ENCODE peak calls at places on chromosomes 11 and 22, in four cellular contexts. One of them, this sample, is unnamed.

GRCh38 chr22:45101828-45102227 is 61.9 kb upstream of the NUP50 start:
- DNase-seq in H9: peak; percentile 85
- DNase-seq in mesenchymal stem cell: peak; percentile 56
- DNase-seq in H1: no peak
- DNase-seq in this sample: no peak

GRCh38 chr22:42743501-42743991 is 22.9 kb upstream of the A4GALT start:
- DNase-seq in H9: no peak
- DNase-seq in mesenchymal stem cell: peak; percentile 73
- DNase-seq in H1: no peak
- DNase-seq in this sample: no peak

GRCh38 chr11:30424336-30424735 is 101.4 kb downstream of the ARL14EP start:
- DNase-seq in H9: no peak
- DNase-seq in mesenchymal stem cell: no peak
- DNase-seq in H1: no peak
- DNase-seq in this sample: no peak

GRCh38 chr22:30885591-30885990 is 83.0 kb downstream of the MORC2 start:
- DNase-seq in H9: no peak
- DNase-seq in mesenchymal stem cell: no peak
- DNase-seq in H1: no peak
- DNase-seq in this sample: no peak

GRCh38 chr11:94199367-94200130 is 70.9 kb downstream of the PANX1 start:
- DNase-seq in H9: no peak
- DNase-seq in mesenchymal stem cell: no peak
- DNase-seq in H1: no peak
- DNase-seq in this sample: no peak

GRCh38 chr11:45409587-45409986 is 123.4 kb upstream of the SYT13 start:
- DNase-seq in H9: no peak
- DNase-seq in mesenchymal stem cell: peak; percentile 47
- DNase-seq in H1: no peak
- DNase-seq in this sample: no peak

GRCh38 chr22:46614070-46614931 is 5.9 kb upstream of the GRAMD4 start:
- DNase-seq in H9: no peak
- DNase-seq in mesenchymal stem cell: no peak
- DNase-seq in H1: no peak
- DNase-seq in this sample: no peak

GRCh38 chr22:44200855-44201550 is 20.3 kb downstream of the PARVG start:
- DNase-seq in H9: no peak
- DNase-seq in mesenchymal stem cell: no peak
- DNase-seq in H1: no peak
- DNase-seq in this sample: no peak

GRCh38 chr22:38312261-38312800 is 4.9 kb downstream of the CSNK1E start:
- DNase-seq in H9: no peak
- DNase-seq in mesenchymal stem cell: peak; percentile 43
- DNase-seq in H1: no peak
- DNase-seq in this sample: no peak

GRCh38 chr11:90558328-90558865 is 335.5 kb upstream of the CHORDC1 start:
- DNase-seq in H9: no peak
- DNase-seq in mesenchymal stem cell: no peak
- DNase-seq in H1: no peak
- DNase-seq in this sample: no peak

GRCh38 chr11:66081505-66081904 is 11.4 kb downstream of the PACS1 start:
- DNase-seq in H9: no peak
- DNase-seq in mesenchymal stem cell: peak; percentile 42
- DNase-seq in H1: no peak
- DNase-seq in this sample: no peak

GRCh38 chr11:128776088-128776433 is 82.2 kb downstream of the FLI1 start:
- DNase-seq in H9: no peak
- DNase-seq in mesenchymal stem cell: no peak
- DNase-seq in H1: no peak
- DNase-seq in this sample: no peak

GRCh38 chr11:3786781-3787428 is 10.4 kb downstream of the NUP98 start:
- DNase-seq in H9: no peak
- DNase-seq in mesenchymal stem cell: peak; percentile 16
- DNase-seq in H1: no peak
- DNase-seq in this sample: no peak

GRCh38 chr11:34052036-34052607 is 591 bp downstream of the CAPRIN1 start:
- DNase-seq in H9: peak; percentile 88
- DNase-seq in mesenchymal stem cell: peak; percentile 86
- DNase-seq in H1: peak; percentile 91
- DNase-seq in this sample: peak; percentile 88

GRCh38 chr11:36743039-36743438 is 145.0 kb upstream of the RAG2 start:
- DNase-seq in H9: no peak
- DNase-seq in mesenchymal stem cell: no peak
- DNase-seq in H1: no peak
- DNase-seq in this sample: no peak

GRCh38 chr11:114607753-114608459 is 12.3 kb upstream of the NXPE4 start:
- DNase-seq in H9: no peak
- DNase-seq in mesenchymal stem cell: no peak
- DNase-seq in H1: no peak
- DNase-seq in this sample: no peak

GRCh38 chr11:3865388-3866193 is 10.1 kb downstream of the STIM1 start:
- DNase-seq in H9: no peak
- DNase-seq in mesenchymal stem cell: peak; percentile 63
- DNase-seq in H1: no peak
- DNase-seq in this sample: no peak

GRCh38 chr11:65793144-65793581 is 6.3 kb downstream of the OVOL1 start:
- DNase-seq in H9: no peak
- DNase-seq in mesenchymal stem cell: no peak
- DNase-seq in H1: no peak
- DNase-seq in this sample: no peak

GRCh38 chr11:17894929-17895658 is 117.8 kb downstream of the SERGEF start:
- DNase-seq in H9: no peak
- DNase-seq in mesenchymal stem cell: peak; percentile 5
- DNase-seq in H1: no peak
- DNase-seq in this sample: no peak

GRCh38 chr11:3857628-3858027 is 2.2 kb downstream of the STIM1 start:
- DNase-seq in H9: no peak
- DNase-seq in mesenchymal stem cell: no peak
- DNase-seq in H1: no peak
- DNase-seq in this sample: no peak

GRCh38 chr11:13891911-13892310 is 70.6 kb upstream of the SPON1 start:
- DNase-seq in H9: no peak
- DNase-seq in mesenchymal stem cell: no peak
- DNase-seq in H1: no peak
- DNase-seq in this sample: no peak

GRCh38 chr22:49632199-49633009 is 195.3 kb downstream of the BRD1 start:
- DNase-seq in H9: peak; percentile 80
- DNase-seq in mesenchymal stem cell: peak; percentile 38
- DNase-seq in H1: peak; percentile 84
- DNase-seq in this sample: peak; percentile 74

GRCh38 chr11:62611705-62612365 is 740 bp downstream of the EML3 start:
- DNase-seq in H9: peak; percentile 60
- DNase-seq in mesenchymal stem cell: peak; percentile 71
- DNase-seq in H1: peak; percentile 56
- DNase-seq in this sample: no peak

GRCh38 chr11:96134622-96135021 is 208.4 kb downstream of the MAML2 start:
- DNase-seq in H9: no peak
- DNase-seq in mesenchymal stem cell: peak; percentile 89
- DNase-seq in H1: no peak
- DNase-seq in this sample: no peak

GRCh38 chr22:26550498-26551033 is 38.3 kb upstream of the TFIP11 start:
- DNase-seq in H9: no peak
- DNase-seq in mesenchymal stem cell: peak; percentile 87
- DNase-seq in H1: no peak
- DNase-seq in this sample: no peak

GRCh38 chr11:106384429-106384828 is 307.0 kb downstream of the AASDHPPT start:
- DNase-seq in H9: no peak
- DNase-seq in mesenchymal stem cell: no peak
- DNase-seq in H1: no peak
- DNase-seq in this sample: no peak

GRCh38 chr11:74090701-74091100 is 80.1 kb downstream of the C2CD3 start:
- DNase-seq in H9: no peak
- DNase-seq in mesenchymal stem cell: peak; percentile 29
- DNase-seq in H1: no peak
- DNase-seq in this sample: no peak

GRCh38 chr11:8658210-8658968 is 24.1 kb downstream of the TRIM66 start:
- DNase-seq in H9: no peak
- DNase-seq in mesenchymal stem cell: no peak
- DNase-seq in H1: no peak
- DNase-seq in this sample: no peak

GRCh38 chr11:70603756-70604211 is 205.5 kb downstream of the CTTN start:
- DNase-seq in H9: no peak
- DNase-seq in mesenchymal stem cell: no peak
- DNase-seq in H1: no peak
- DNase-seq in this sample: no peak

GRCh38 chr11:93738647-93739081 is 2.6 kb downstream of the TAF1D start:
- DNase-seq in H9: no peak
- DNase-seq in mesenchymal stem cell: peak; percentile 41
- DNase-seq in H1: no peak
- DNase-seq in this sample: no peak

GRCh38 chr11:58898106-58898505 is 41.2 kb upstream of the GLYATL1 start:
- DNase-seq in H9: no peak
- DNase-seq in mesenchymal stem cell: no peak
- DNase-seq in H1: no peak
- DNase-seq in this sample: no peak

GRCh38 chr11:60978546-60979380 is 7.3 kb downstream of the CD6 start:
- DNase-seq in H9: no peak
- DNase-seq in mesenchymal stem cell: no peak
- DNase-seq in H1: no peak
- DNase-seq in this sample: no peak

GRCh38 chr11:33452806-33453205 is 195.6 kb downstream of the HIPK3 start:
- DNase-seq in H9: no peak
- DNase-seq in mesenchymal stem cell: peak; percentile 77
- DNase-seq in H1: no peak
- DNase-seq in this sample: no peak

GRCh38 chr11:11981840-11982239 is 26.6 kb downstream of the DKK3 start:
- DNase-seq in H9: no peak
- DNase-seq in mesenchymal stem cell: no peak
- DNase-seq in H1: no peak
- DNase-seq in this sample: no peak

GRCh38 chr11:6638437-6638836 is 17.2 kb downstream of the DCHS1 start:
- DNase-seq in H9: no peak
- DNase-seq in mesenchymal stem cell: no peak
- DNase-seq in H1: no peak
- DNase-seq in this sample: no peak

GRCh38 chr11:14148653-14149273 is 186.2 kb downstream of the SPON1 start:
- DNase-seq in H9: no peak
- DNase-seq in mesenchymal stem cell: peak; percentile 36
- DNase-seq in H1: no peak
- DNase-seq in this sample: no peak

GRCh38 chr22:25668437-25668836 is 73.6 kb upstream of the MYO18B start:
- DNase-seq in H9: no peak
- DNase-seq in mesenchymal stem cell: no peak
- DNase-seq in H1: no peak
- DNase-seq in this sample: no peak

DNA sequence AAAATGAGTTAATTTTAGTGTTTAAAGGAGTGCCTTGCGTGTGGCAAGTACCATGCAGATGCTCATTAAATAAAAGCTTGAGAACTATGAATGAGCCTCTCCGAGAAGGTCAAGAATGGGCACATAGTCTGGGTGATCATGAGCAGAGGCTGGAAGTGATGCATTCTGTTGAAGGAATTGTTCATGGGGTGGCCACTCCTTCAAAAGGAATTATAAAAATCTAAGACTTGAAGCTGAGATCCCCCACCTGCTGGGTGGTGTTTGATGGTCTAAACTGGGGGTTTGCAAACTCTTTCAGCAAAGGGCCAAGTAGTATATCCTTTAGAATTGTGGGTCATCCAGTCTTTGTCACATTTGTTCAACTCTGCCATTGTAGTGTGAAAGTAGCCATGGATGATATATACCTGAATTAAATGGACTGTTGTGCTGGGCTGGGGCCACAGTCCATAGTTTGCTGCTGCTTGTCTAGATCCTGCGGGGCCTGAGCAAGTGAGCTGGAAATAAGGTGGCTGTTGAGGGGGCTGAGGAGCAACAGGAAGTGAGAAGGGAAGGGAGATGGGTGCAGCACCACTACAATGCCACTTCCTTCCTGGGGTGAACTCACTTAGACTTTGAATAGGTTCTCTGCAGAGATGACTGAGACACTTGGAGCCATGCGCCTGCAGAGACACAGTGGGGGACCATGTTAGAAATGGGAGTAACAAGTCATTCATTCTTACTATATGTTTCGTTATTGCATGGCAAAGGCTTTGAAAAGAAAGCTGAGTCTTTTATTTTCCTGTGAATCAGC is 179.0 kb downstream of the SNX19 start:
- DNase-seq in H9: no peak
- DNase-seq in mesenchymal stem cell: no peak
- DNase-seq in H1: no peak
- DNase-seq in this sample: no peak
- H2BK15ac ChIP-seq in H9: no peak overlapping the region
- H2BK15ac ChIP-seq in mesenchymal stem cell: no peak overlapping the region
- H2BK15ac ChIP-seq in H1: no peak overlapping the region
- H2BK15ac ChIP-seq in this sample: no peak overlapping the region

GRCh38 chr22:24593810-24594568 is 1.1 kb upstream of the LRRC75B start:
- DNase-seq in H9: no peak
- DNase-seq in mesenchymal stem cell: no peak
- DNase-seq in H1: peak; percentile 44
- DNase-seq in this sample: no peak

GRCh38 chr22:24591286-24591830 is 1.5 kb downstream of the LRRC75B start:
- DNase-seq in H9: no peak
- DNase-seq in mesenchymal stem cell: no peak
- DNase-seq in H1: no peak
- DNase-seq in this sample: no peak

GRCh38 chr22:24590596-24591173 is 2.2 kb downstream of the LRRC75B start:
- DNase-seq in H9: no peak
- DNase-seq in mesenchymal stem cell: no peak
- DNase-seq in H1: no peak
- DNase-seq in this sample: no peak

GRCh38 chr22:24592846-24593809 is at the start of gene LRRC75B:
- DNase-seq in H9: peak; percentile 89
- DNase-seq in mesenchymal stem cell: peak; percentile 84
- DNase-seq in H1: peak; percentile 91
- DNase-seq in this sample: peak; percentile 77

GRCh38 chr22:24592144-24592845 is 578 bp downstream of the LRRC75B start:
- DNase-seq in H9: peak; percentile 55
- DNase-seq in mesenchymal stem cell: peak; percentile 21
- DNase-seq in H1: peak; percentile 66
- DNase-seq in this sample: peak; percentile 31
- H2BK12ac ChIP-seq in H9: no peak overlapping the region
- H2BK12ac ChIP-seq in mesenchymal stem cell: peak overlapping the region; percentile 60
- H2BK12ac ChIP-seq in H1: no peak overlapping the region
- H2BK12ac ChIP-seq in this sample: peak overlapping the region; percentile 48

GRCh38 chr11:47235163-47235562 is 13.5 kb downstream of the ACP2 start:
- DNase-seq in H9: no peak
- DNase-seq in mesenchymal stem cell: no peak
- DNase-seq in H1: no peak
- DNase-seq in this sample: no peak
- H4K91ac ChIP-seq in H9: no peak overlapping the region
- H4K91ac ChIP-seq in mesenchymal stem cell: no peak overlapping the region
- H4K91ac ChIP-seq in H1: no peak overlapping the region
- H4K91ac ChIP-seq in this sample: no peak overlapping the region

DNA sequence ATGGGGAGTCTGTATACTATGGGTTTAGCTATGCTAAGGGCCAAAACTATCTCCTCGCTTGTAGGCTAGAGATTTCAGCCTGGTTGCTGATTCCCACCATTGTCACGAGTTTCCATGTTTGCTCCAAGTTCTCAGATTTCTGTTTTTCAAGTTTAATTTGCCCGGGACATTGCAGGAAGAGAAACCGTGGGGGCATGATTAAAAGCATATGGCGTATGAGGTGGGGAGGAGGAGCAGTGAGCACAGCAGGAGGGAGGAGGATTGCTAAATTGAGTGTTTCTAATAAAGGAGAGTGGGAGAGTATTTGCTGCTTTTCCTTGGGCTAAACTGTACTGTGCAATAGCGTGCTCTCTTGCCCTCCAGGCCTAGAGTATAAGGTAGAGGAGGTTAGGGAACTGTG is 558.4 kb downstream of the METTL15 start:
- DNase-seq in H9: no peak
- DNase-seq in mesenchymal stem cell: no peak
- DNase-seq in H1: no peak
- DNase-seq in this sample: no peak
- H2BK15ac ChIP-seq in H9: no peak overlapping the region
- H2BK15ac ChIP-seq in mesenchymal stem cell: no peak overlapping the region
- H2BK15ac ChIP-seq in H1: no peak overlapping the region
- H2BK15ac ChIP-seq in this sample: no peak overlapping the region

This sample was measured in neuronal stem cell.